ENCODE peak calls at places on chromosomes 5 and 9, in six cellular contexts. G is activated T-helper 1 cell treated with Interleukin-2 at 50 U/mL for 16 hours; M is fibroblast of mammary gland; W is activated effector memory CD4-positive, alpha-beta T cell treated with anti-CD3 and anti-CD28 coated beads, Interleukin-2, amount 50 U/mL, for 16 hours; N is activated CD4-positive, CD25-positive, alpha-beta regulatory T cell; J is stimulated activated CD4-positive, alpha-beta T cell treated with anti-CD3 and anti-CD28 coated beads, Interleukin-15, amount 100 ng/mL, for 1 hour. O is an unnamed sample.

GRCh38 chr9:107600060-107600573 is 110.5 kb upstream of the KLF4 start:
- DNase-seq in M (no peak), G (no peak), W (no peak), J (no peak), N (no peak), O (peak; percentile 21)

GRCh38 chr5:5141625-5142527 is 1.7 kb downstream of the ADAMTS16 start:
- DNase-seq in M (peak; percentile 69), G (no peak), W (peak; percentile 78), J (no peak), N (peak; percentile 5), O (peak; percentile 79)

GRCh38 chr5:81486711-81487110 is 92.8 kb upstream of the ACOT12 start:
- DNase-seq in G (no peak), J (no peak), W (no peak), M (no peak), N (no peak), O (no peak)

GRCh38 chr9:134545213-134546211 is 96.1 kb upstream of the COL5A1 start:
- DNase-seq in N (no peak), J (no peak), G (no peak), M (peak; percentile 80), W (no peak), O (no peak)

GRCh38 chr9:70488098-70488792 is 73.8 kb upstream of the KLF9 start:
- DNase-seq in W (no peak), N (no peak), G (no peak), J (no peak), M (no peak), O (no peak)

GRCh38 chr5:135214897-135215616 is 181.0 kb upstream of the PITX1 start:
- DNase-seq in N (no peak), J (no peak), G (no peak), M (peak; percentile 63), W (peak; percentile 5), O (no peak)

GRCh38 chr9:102975246-102975645 is 19.9 kb upstream of the CYLC2 start:
- DNase-seq in M (no peak), G (no peak), J (no peak), N (no peak), W (no peak), O (no peak)

GRCh38 chr5:34580983-34581382 is 75.1 kb upstream of the RAI14 start:
- DNase-seq in W (no peak), M (no peak), G (no peak), J (no peak), N (no peak), O (no peak)

GRCh38 chr5:75331-76320 is 16.3 kb upstream of the PLEKHG4B start:
- DNase-seq in N (no peak), G (no peak), W (no peak), J (no peak), M (no peak), O (no peak)

GRCh38 chr5:73303139-73304079 is 130.4 kb downstream of the TMEM174 start:
- DNase-seq in J (no peak), M (no peak), W (no peak), G (no peak), N (no peak), O (peak; percentile 71)

GRCh38 chr9:124450241-124450924 is at the start of gene ADGRD2:
- DNase-seq in G (no peak), M (peak; percentile 18), N (no peak), J (no peak), W (peak; percentile 61), O (peak; percentile 83)

GRCh38 chr5:111348659-111349058 is 124.5 kb downstream of the CAMK4 start:
- DNase-seq in N (no peak), W (no peak), G (no peak), M (no peak), J (no peak), O (no peak)

GRCh38 chr9:2740616-2741015 is 23.3 kb downstream of the KCNV2 start:
- DNase-seq in W (no peak), J (no peak), N (no peak), M (peak; percentile 45), G (no peak), O (no peak)